ENCODE peak calls at places on chromosome 20, in four cellular contexts. F is GOT3, N is left ventricle myocardium inferior, Y is mesothelial cell of epicardium. Q is an unnamed sample.

GRCh38 chr20:62953839-62954703 is 1.6 kb downstream of the SLC17A9 start:
- DNase-seq in F (no peak), N (peak; percentile 73), Y (no peak), Q (peak; percentile 45)

GRCh38 chr20:38838326-38838725 is 32.8 kb downstream of the PPP1R16B start:
- DNase-seq in F (no peak), N (no peak), Y (no peak), Q (no peak)

GRCh38 chr20:24337074-24337473 is 132.4 kb upstream of the SYNDIG1 start:
- DNase-seq in F (no peak), N (no peak), Y (no peak), Q (no peak)

GRCh38 chr20:37162674-37163073 is 16.5 kb upstream of the RPN2 start:
- DNase-seq in F (no peak), N (no peak), Y (no peak), Q (no peak)

GRCh38 chr20:53570446-53571276 is 23.0 kb downstream of the ZNF217 start:
- DNase-seq in F (no peak), N (no peak), Y (no peak), Q (no peak)

GRCh38 chr20:2800590-2801458 is at the start of gene CPXM1:
- DNase-seq in F (no peak), N (no peak), Y (no peak), Q (no peak)

GRCh38 chr20:38730167-38730988 is 6.1 kb downstream of the SLC32A1 start:
- DNase-seq in F (no peak), N (no peak), Y (no peak), Q (no peak)

GRCh38 chr20:37474386-37474785 is 46.7 kb upstream of the NNAT start:
- DNase-seq in F (no peak), N (no peak), Y (no peak), Q (no peak)

GRCh38 chr20:57584768-57585461 is 24.0 kb downstream of the PCK1 start:
- DNase-seq in F (no peak), N (no peak), Y (no peak), Q (no peak)

GRCh38 chr20:63092660-63093215 is 86.0 kb upstream of the BHLHE23 start:
- DNase-seq in F (no peak), N (peak; percentile 2), Y (no peak), Q (no peak)